ENCODE peak calls at places on chromosomes 2 and 18, in seven cellular contexts. L, H, U, O, V, T and W are unnamed samples.
A peak's percentile ranks its signal among the peaks of the same experiment; 100 is the strongest.

GRCh38 chr2:21552999-21553398 is 429.2 kb downstream of the TDRD15 start:
- DNase-seq in L (no peak), H (no peak), U (no peak), O (no peak), V (no peak), T (no peak), W (no peak)

GRCh38 chr2:240873098-240873788 is 4.6 kb downstream of the AGXT start:
- DNase-seq in L (no peak), H (no peak), U (no peak), O (no peak), V (no peak), T (no peak), W (no peak)

GRCh38 chr2:240812721-240813120 is 7.3 kb downstream of the KIF1A start:
- DNase-seq in L (peak; percentile 7), H (no peak), U (peak; percentile 10), O (no peak), V (no peak), T (no peak), W (no peak)

GRCh38 chr2:99377879-99378278 is 40.7 kb downstream of the EIF5B start:
- DNase-seq in L (no peak), H (no peak), U (no peak), O (no peak), V (no peak), T (no peak), W (no peak)

GRCh38 chr2:189366349-189366748 is 74.9 kb upstream of the WDR75 start:
- DNase-seq in L (no peak), H (no peak), U (no peak), O (no peak), V (no peak), T (no peak), W (no peak)

GRCh38 chr2:191947235-191947634 is 100.3 kb upstream of the CAVIN2 start:
- DNase-seq in L (no peak), H (no peak), U (no peak), O (no peak), V (no peak), T (no peak), W (no peak)

GRCh38 chr2:139704606-139705005 is 924.4 kb upstream of the NXPH2 start:
- DNase-seq in L (no peak), H (no peak), U (no peak), O (no peak), V (no peak), T (no peak), W (no peak)

GRCh38 chr2:182068811-182069210 is 83.2 kb downstream of the PPP1R1C start:
- DNase-seq in L (no peak), H (no peak), U (no peak), O (peak; percentile 37), V (no peak), T (no peak), W (no peak)

GRCh38 chr2:88199912-88200682 is 30.0 kb downstream of the THNSL2 start:
- DNase-seq in L (peak; percentile 26), H (no peak), U (peak; percentile 44), O (peak; percentile 2), V (peak; percentile 29), T (peak; percentile 8), W (peak; percentile 35)

GRCh38 chr18:50750546-50750945 is 69.3 kb downstream of the MRO start:
- DNase-seq in L (no peak), H (no peak), U (no peak), O (no peak), V (no peak), T (no peak), W (no peak)

GRCh38 chr2:51722311-51722710 is 690.4 kb upstream of the NRXN1 start:
- DNase-seq in L (no peak), H (no peak), U (no peak), O (peak; percentile 85), V (no peak), T (no peak), W (no peak)

GRCh38 chr2:140893685-140894084 is 1237.1 kb downstream of the LRP1B start:
- DNase-seq in L (no peak), H (no peak), U (no peak), O (peak; percentile 70), V (no peak), T (no peak), W (no peak)

GRCh38 chr18:50969448-50969847 is 1.6 kb downstream of the ELAC1 start:
- DNase-seq in L (no peak), H (no peak), U (no peak), O (no peak), V (no peak), T (no peak), W (no peak)

GRCh38 chr2:191250400-191250799 is 5.2 kb downstream of the MYO1B start:
- DNase-seq in L (no peak), H (no peak), U (no peak), O (peak; percentile 56), V (no peak), T (no peak), W (no peak)

GRCh38 chr2:2056531-2056930 is 274.5 kb downstream of the MYT1L start:
- DNase-seq in L (no peak), H (no peak), U (no peak), O (no peak), V (no peak), T (no peak), W (no peak)

GRCh38 chr2:47534179-47534919 is 131.4 kb downstream of the MSH2 start:
- DNase-seq in L (peak; percentile 24), H (no peak), U (no peak), O (peak; percentile 94), V (peak; percentile 43), T (no peak), W (no peak)

GRCh38 chr2:107588960-107589542 is 237.6 kb upstream of the RGPD4 start:
- DNase-seq in L (no peak), H (no peak), U (no peak), O (peak; percentile 44), V (no peak), T (no peak), W (no peak)

GRCh38 chr18:50089702-50090101 is 105.2 kb downstream of the MYO5B start:
- DNase-seq in L (no peak), H (no peak), U (no peak), O (no peak), V (no peak), T (no peak), W (no peak)

GRCh38 chr2:149330127-149331022 is at the start of gene LYPD6:
- DNase-seq in L (peak; percentile 73), H (no peak), U (peak; percentile 66), O (peak; percentile 76), V (peak; percentile 71), T (no peak), W (peak; percentile 75)

GRCh38 chr2:15119722-15120175 is 441.4 kb downstream of the NBAS start:
- DNase-seq in L (no peak), H (no peak), U (no peak), O (no peak), V (no peak), T (no peak), W (no peak)

GRCh38 chr2:25042321-25043240 is 705 bp downstream of the EFR3B start:
- DNase-seq in L (peak; percentile 30), H (no peak), U (peak; percentile 33), O (peak; percentile 35), V (peak; percentile 42), T (peak; percentile 10), W (peak; percentile 23)

DNA sequence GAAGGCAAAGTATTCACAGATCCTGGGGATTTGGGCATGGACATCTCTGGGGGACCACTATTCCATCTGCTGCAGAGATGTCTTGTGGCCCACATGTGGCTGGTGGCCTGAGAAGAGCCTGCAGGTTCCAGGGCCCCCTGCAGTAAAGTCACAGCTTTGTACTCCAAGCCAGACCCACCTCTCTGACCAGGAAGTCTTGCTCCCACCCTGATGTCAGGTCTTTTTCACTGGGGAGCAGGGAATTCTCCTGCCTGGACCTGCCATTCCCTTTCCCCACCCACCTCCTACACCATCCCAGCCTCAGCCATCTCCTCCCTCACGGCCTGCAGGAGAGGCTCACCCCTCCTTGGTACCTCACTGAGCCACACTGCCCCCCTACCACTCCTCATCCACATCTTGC is 211.8 kb downstream of the SMAD2 start:
- DNase-seq in L (no peak), H (no peak), U (no peak), O (no peak), V (no peak), T (no peak), W (no peak)
- H3K36me3 ChIP-seq in L (no peaks in the 10 kb centered on the region), H (no peaks in the 10 kb centered on the region), U (no peaks in the 10 kb centered on the region), O (no peaks in the 10 kb centered on the region), V (no peaks in the 10 kb centered on the region), T (no peaks in the 10 kb centered on the region), W (no peaks in the 10 kb centered on the region)

DNA sequence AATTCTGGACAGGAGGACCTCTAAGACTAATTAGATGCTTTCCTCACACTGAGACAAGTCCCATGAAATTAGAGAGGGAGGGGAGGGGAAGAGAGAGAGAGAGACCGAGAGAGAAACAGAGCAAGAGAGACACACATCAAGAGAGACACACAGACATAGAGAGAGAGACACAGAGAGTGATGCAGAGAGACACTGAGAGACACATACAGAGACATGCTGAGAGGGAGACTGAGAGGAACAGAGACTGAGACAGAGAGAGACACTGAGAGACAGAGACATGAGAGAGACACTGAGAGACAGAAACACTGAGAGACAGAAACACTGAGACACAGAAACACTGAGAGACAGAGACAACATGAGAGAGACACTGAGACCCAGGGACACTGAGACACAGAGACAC is 250.8 kb downstream of the TNS1 start:
- DNase-seq in L (no peak), H (no peak), U (no peak), O (no peak), V (no peak), T (no peak), W (no peak)
- H3K4me3 ChIP-seq in L (no peak overlapping the region), H (no peak overlapping the region), U (no peak overlapping the region), O (no peak overlapping the region), V (no peak overlapping the region), T (no peak overlapping the region), W (no peak overlapping the region)

GRCh38 chr2:232320038-232320790 is 58.3 kb upstream of the ALPP start:
- DNase-seq in L (peak; percentile 10), H (no peak), U (no peak), O (no peak), V (no peak), T (no peak), W (no peak)
- H3K4me1 ChIP-seq in L (peaks cover 11% of the 10 kb centered on the region), H (peaks cover 82% of the 10 kb centered on the region), U (peaks cover 28% of the 10 kb centered on the region), O (no peaks in the 10 kb centered on the region), V (peaks cover 22% of the 10 kb centered on the region), T (peaks cover 49% of the 10 kb centered on the region), W (peaks cover 23% of the 10 kb centered on the region)

GRCh38 chr2:121334581-121335293 is 49.7 kb upstream of the TFCP2L1 start:
- DNase-seq in L (no peak), H (no peak), U (no peak), O (no peak), V (peak; percentile 22), T (no peak), W (no peak)

GRCh38 chr2:121336528-121337294 is 51.7 kb upstream of the TFCP2L1 start:
- DNase-seq in L (no peak), H (no peak), U (no peak), O (no peak), V (no peak), T (no peak), W (no peak)

GRCh38 chr2:121340926-121341325 is 55.9 kb upstream of the TFCP2L1 start:
- DNase-seq in L (no peak), H (no peak), U (no peak), O (no peak), V (no peak), T (no peak), W (no peak)

GRCh38 chr2:121335294-121336290 is 50.6 kb upstream of the TFCP2L1 start:
- DNase-seq in L (peak; percentile 29), H (no peak), U (no peak), O (no peak), V (no peak), T (no peak), W (no peak)

GRCh38 chr2:121338281-121338680 is 53.3 kb upstream of the TFCP2L1 start:
- DNase-seq in L (no peak), H (no peak), U (no peak), O (no peak), V (no peak), T (no peak), W (no peak)
- H3K36me3 ChIP-seq in L (peaks cover 12% of the 10 kb centered on the region), H (peaks cover 8% of the 10 kb centered on the region), U (peaks cover 50% of the 10 kb centered on the region), O (peaks cover 5% of the 10 kb centered on the region), V (no peaks in the 10 kb centered on the region), T (peaks cover 43% of the 10 kb centered on the region), W (peaks cover 65% of the 10 kb centered on the region)

GRCh38 chr2:170679607-170680079 is 35.5 kb upstream of the SP5 start:
- DNase-seq in L (peak; percentile 21), H (no peak), U (no peak), O (no peak), V (no peak), T (no peak), W (no peak)
- H3K4me3 ChIP-seq in L (no peak overlapping the region), H (no peak overlapping the region), U (no peak overlapping the region), O (no peak overlapping the region), V (no peak overlapping the region), T (no peak overlapping the region), W (no peak overlapping the region)